ENCODE peak calls at places on chromosomes 5 and 9, in seven cellular contexts. G is NCI-H187 treated with DMSO at 0.1 percent for 48 hours, C is astrocyte of the spinal cord, L is T-cell, Y is ELR, D is left ventricle myocardium inferior, O is SW480. Z is an unnamed sample.
A peak's percentile ranks its signal among the peaks of the same experiment; 100 is the strongest.

GRCh38 chr9:111926421-111926875 is 29.8 kb downstream of the UGCG start:
- DNase-seq in L (peak; percentile 63), O (no peak), G (no peak), C (peak; percentile 85), D (peak; percentile 34), Y (peak; percentile 91), Z (peak; percentile 78)

GRCh38 chr5:14399054-14399657 is 182.4 kb upstream of the OTULINL start:
- DNase-seq in D (no peak), C (peak; percentile 86), L (no peak), G (no peak), O (peak; percentile 51), Y (peak; percentile 81), Z (peak; percentile 27)

GRCh38 chr5:32843532-32843895 is 132.4 kb downstream of the NPR3 start:
- DNase-seq in O (no peak), G (no peak), C (no peak), L (no peak), D (no peak), Y (no peak), Z (no peak)

GRCh38 chr5:113166710-113167366 is 190.2 kb downstream of the DCP2 start:
- DNase-seq in G (no peak), Y (peak; percentile 85), O (peak; percentile 99), C (peak; percentile 94), L (no peak), D (no peak), Z (no peak)

GRCh38 chr9:17137576-17137975 is 2.7 kb downstream of the CNTLN start:
- DNase-seq in O (no peak), L (no peak), D (no peak), G (no peak), Y (peak; percentile 8), C (peak; percentile 4), Z (no peak)

GRCh38 chr5:64971538-64971937 is 202.8 kb downstream of the CWC27 start:
- DNase-seq in Y (peak; percentile 60), G (no peak), D (no peak), O (no peak), L (no peak), C (peak; percentile 29), Z (no peak)

GRCh38 chr5:149386166-149386565 is 7.1 kb upstream of the IL17B start:
- DNase-seq in G (no peak), Y (no peak), O (no peak), D (no peak), L (no peak), C (no peak), Z (no peak)

GRCh38 chr9:130466537-130467217 is 21.9 kb downstream of the ASS1 start:
- DNase-seq in D (no peak), Y (no peak), G (no peak), C (no peak), O (no peak), L (no peak), Z (no peak)

GRCh38 chr5:179858241-179858585 is 404 bp downstream of the MRNIP start:
- DNase-seq in L (peak; percentile 41), D (no peak), C (no peak), G (peak; percentile 3), Y (peak; percentile 53), O (peak; percentile 70), Z (no peak)

GRCh38 chr5:3321923-3322322 is 273.7 kb upstream of the IRX1 start:
- DNase-seq in L (no peak), G (no peak), O (no peak), D (no peak), C (no peak), Y (no peak), Z (no peak)

GRCh38 chr9:99752710-99753109 is 69.0 kb upstream of the NR4A3 start:
- DNase-seq in C (peak; percentile 23), D (no peak), G (no peak), Y (peak; percentile 81), O (no peak), L (no peak), Z (no peak)

GRCh38 chr9:13239208-13239607 is 40.3 kb downstream of the MPDZ start:
- DNase-seq in O (no peak), Y (no peak), C (no peak), G (no peak), L (no peak), D (no peak), Z (no peak)